ENCODE peak calls at places on chromosomes 13 and 19, in ten cellular contexts. P is PC-9, J is MM.1S, T is hepatocyte, A is PC-3, F is GM23248, K is HCT116, B is SK-N-SH, V is GM23338, D is Karpas-422. I is an unnamed sample.
A peak's percentile ranks its signal among the peaks of the same experiment; 100 is the strongest.

GRCh38 chr19:46736544-46737274 is 9.1 kb upstream of the FKRP start:
- DNase-seq in P (peak; percentile 64), J (no peak), T (no peak), A (no peak), F (no peak), K (no peak), B (no peak), V (no peak), D (no peak), I (no peak)

GRCh38 chr19:4678881-4679379 is 8.8 kb upstream of the MYDGF start:
- DNase-seq in P (no peak), J (no peak), T (no peak), A (peak; percentile 31), F (peak; percentile 18), K (peak; percentile 51), B (peak; percentile 81), V (peak; percentile 98), D (peak; percentile 82), I (peak; percentile 19)

GRCh38 chr13:37202264-37202663 is 96.8 kb upstream of the CSNK1A1L start:
- DNase-seq in P (no peak), J (no peak), T (no peak), A (no peak), F (peak; percentile 16), K (no peak), B (no peak), V (no peak), D (no peak), I (no peak)

GRCh38 chr19:13164370-13165090 is 14.3 kb downstream of the IER2 start:
- DNase-seq in P (peak; percentile 73), J (no peak), T (peak; percentile 90), A (peak; percentile 75), F (peak; percentile 59), K (no peak), B (peak; percentile 84), V (peak; percentile 99), D (peak; percentile 68), I (peak; percentile 71)

GRCh38 chr19:5850743-5851293 is 431 bp downstream of the FUT3 start:
- DNase-seq in P (peak; percentile 66), J (no peak), T (no peak), A (peak; percentile 90), F (peak; percentile 53), K (no peak), B (peak; percentile 9), V (no peak), D (no peak), I (peak; percentile 16)

GRCh38 chr19:49932731-49933131 is 3.4 kb upstream of the NUP62 start:
- DNase-seq in P (no peak), J (no peak), T (no peak), A (no peak), F (no peak), K (no peak), B (no peak), V (no peak), D (no peak), I (no peak)

GRCh38 chr19:47035495-47036232 is 12.8 kb downstream of the TMEM160 start:
- DNase-seq in P (peak; percentile 98), J (peak; percentile 90), T (peak; percentile 86), A (peak; percentile 86), F (peak; percentile 92), K (peak; percentile 67), B (peak; percentile 96), V (peak; percentile 88), D (peak; percentile 98), I (peak; percentile 93)

GRCh38 chr13:96093296-96094006 is 3.5 kb downstream of the HS6ST3 start:
- DNase-seq in P (no peak), J (no peak), T (no peak), A (peak; percentile 37), F (peak; percentile 6), K (no peak), B (no peak), V (no peak), D (no peak), I (no peak)

GRCh38 chr19:14363203-14364097 is 17.8 kb upstream of the ADGRE5 start:
- DNase-seq in P (peak; percentile 72), J (no peak), T (peak; percentile 69), A (peak; percentile 69), F (peak; percentile 77), K (peak; percentile 77), B (peak; percentile 58), V (peak; percentile 94), D (no peak), I (no peak)

GRCh38 chr19:40718774-40719391 is 2.0 kb downstream of the ITPKC start:
- DNase-seq in P (peak; percentile 87), J (no peak), T (peak; percentile 89), A (peak; percentile 72), F (peak; percentile 81), K (peak; percentile 59), B (no peak), V (peak; percentile 54), D (peak; percentile 72), I (peak; percentile 38)

GRCh38 chr13:20118268-20119140 is 42.3 kb downstream of the GJA3 start:
- DNase-seq in P (peak; percentile 52), J (no peak), T (peak; percentile 84), A (peak; percentile 26), F (peak; percentile 75), K (no peak), B (peak; percentile 71), V (peak; percentile 72), D (no peak), I (no peak)

GRCh38 chr19:41706741-41707501 is 1.5 kb upstream of the CEACAM5 start:
- DNase-seq in P (peak; percentile 81), J (peak; percentile 70), T (peak; percentile 15), A (peak; percentile 71), F (peak; percentile 50), K (peak; percentile 69), B (peak; percentile 79), V (peak; percentile 93), D (peak; percentile 86), I (peak; percentile 76)

GRCh38 chr13:36366023-36366422 is 19.8 kb upstream of the SPART start:
- DNase-seq in P (no peak), J (no peak), T (no peak), A (no peak), F (no peak), K (no peak), B (no peak), V (no peak), D (no peak), I (no peak)

GRCh38 chr19:15166700-15167099 is 34.1 kb downstream of the NOTCH3 start:
- DNase-seq in P (no peak), J (no peak), T (no peak), A (no peak), F (peak; percentile 12), K (no peak), B (no peak), V (peak; percentile 39), D (no peak), I (no peak)

GRCh38 chr13:42102961-42103688 is 54.7 kb downstream of the DGKH start:
- DNase-seq in P (no peak), J (no peak), T (no peak), A (peak; percentile 74), F (peak; percentile 68), K (no peak), B (no peak), V (no peak), D (no peak), I (no peak)

GRCh38 chr19:40927567-40927966 is 45.5 kb upstream of the CYP2A7 start:
- DNase-seq in P (no peak), J (no peak), T (no peak), A (no peak), F (no peak), K (no peak), B (no peak), V (no peak), D (no peak), I (no peak)

GRCh38 chr19:7098096-7098495 is 28.6 kb downstream of the ZNF557 start:
- DNase-seq in P (no peak), J (no peak), T (no peak), A (no peak), F (no peak), K (no peak), B (no peak), V (no peak), D (no peak), I (no peak)
- H3K4me3 ChIP-seq in P (peak overlapping the region; percentile 79), J (peak overlapping the region; percentile 70), T (peak overlapping the region; percentile 37), A (peak overlapping the region; percentile 72), F (peak overlapping the region; percentile 75), K (peak overlapping the region; percentile 63), B (peak overlapping the region; percentile 59), V (peak overlapping the region; percentile 55), D (peak overlapping the region; percentile 70), I (peak overlapping the region; percentile 67)

GRCh38 chr13:41056996-41057711 is 4.2 kb upstream of the WBP4 start:
- DNase-seq in P (no peak), J (no peak), T (no peak), A (no peak), F (no peak), K (no peak), B (no peak), V (no peak), D (peak; percentile 19), I (no peak)
- H3K4me1 ChIP-seq in P (peaks cover 23% of the 10 kb centered on the region), J (peaks cover 11% of the 10 kb centered on the region), T (peaks cover 43% of the 10 kb centered on the region), A (peaks cover 27% of the 10 kb centered on the region), F (peaks cover 46% of the 10 kb centered on the region), K (peaks cover 30% of the 10 kb centered on the region), B (peaks cover 8% of the 10 kb centered on the region), V (peaks cover 8% of the 10 kb centered on the region), D (peaks cover 29% of the 10 kb centered on the region), I (peaks cover 68% of the 10 kb centered on the region)

GRCh38 chr13:103634066-103634465 is 567.8 kb upstream of the SLC10A2 start:
- DNase-seq in P (no peak), J (no peak), T (no peak), A (no peak), F (no peak), K (no peak), B (no peak), V (peak; percentile 5), D (no peak), I (no peak)

GRCh38 chr13:103638706-103639105 is 572.5 kb upstream of the SLC10A2 start:
- DNase-seq in P (no peak), J (no peak), T (no peak), A (no peak), F (no peak), K (no peak), B (no peak), V (no peak), D (no peak), I (no peak)

GRCh38 chr13:103640617-103641016 is 574.4 kb upstream of the SLC10A2 start:
- DNase-seq in P (no peak), J (no peak), T (no peak), A (no peak), F (no peak), K (no peak), B (no peak), V (no peak), D (no peak), I (no peak)

DNA sequence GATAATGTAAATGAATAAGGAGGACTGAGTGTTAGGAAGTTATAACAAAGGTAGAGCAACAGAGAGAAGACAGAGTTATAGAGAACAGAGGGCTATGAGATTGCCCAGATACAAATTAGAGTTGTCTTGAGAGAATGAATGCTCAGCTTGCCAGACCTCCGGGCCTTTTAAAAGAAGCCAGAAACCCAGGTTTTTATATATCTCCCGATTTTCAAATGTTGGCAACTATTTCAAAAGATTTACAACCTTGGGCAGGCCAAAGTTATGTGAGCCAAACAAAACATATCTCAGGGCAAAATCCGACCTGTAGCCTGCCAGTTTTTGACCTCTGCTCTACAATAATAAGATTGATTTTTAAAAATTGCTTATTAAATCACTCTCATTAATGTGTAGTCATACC is 573.1 kb upstream of the SLC10A2 start:
- DNase-seq in P (no peak), J (no peak), T (no peak), A (no peak), F (no peak), K (no peak), B (no peak), V (no peak), D (no peak), I (no peak)
- H3K9me2 ChIP-seq in P (peaks cover 3% of the 10 kb centered on the region), J (no peaks in the 10 kb centered on the region), T (no peaks in the 10 kb centered on the region), A (no peaks in the 10 kb centered on the region), F (no peaks in the 10 kb centered on the region), K (no peaks in the 10 kb centered on the region), B (no peaks in the 10 kb centered on the region), V (no peaks in the 10 kb centered on the region), D (no peaks in the 10 kb centered on the region), I (no peaks in the 10 kb centered on the region)

GRCh38 chr19:8334458-8335342 is 8.4 kb downstream of the KANK3 start:
- DNase-seq in P (peak; percentile 83), J (peak; percentile 80), T (peak; percentile 83), A (peak; percentile 87), F (peak; percentile 83), K (peak; percentile 82), B (peak; percentile 86), V (peak; percentile 88), D (no peak), I (no peak)
- H3K4me3 ChIP-seq in P (peak overlapping the region; percentile 66), J (no peak overlapping the region), T (no peak overlapping the region), A (peak overlapping the region; percentile 66), F (peak overlapping the region; percentile 55), K (peak overlapping the region; percentile 82), B (peak overlapping the region; percentile 37), V (peak overlapping the region; percentile 68), D (no peak overlapping the region), I (no peak overlapping the region)